ENCODE peak calls at places on chromosome 1, in seven cellular contexts. One of them, this sample, is unnamed. For H3K36me3, the result is how much of the 10 kb centered on the place peaks cover.

GRCh38 chr1:237041795-237042466 is at the start of gene RYR2:
- DNase-seq in right atrium auricular region: no peak
- DNase-seq in sigmoid colon: no peak
- DNase-seq in neural progenitor cell: peak
- DNase-seq in brain microvascular endothelial cell: no peak
- DNase-seq in MM.1S: no peak
- DNase-seq in GM23338: peak
- DNase-seq in this sample: peak

GRCh38 chr1:230752407-230752806 is 5.2 kb downstream of the CAPN9 start:
- DNase-seq in neural progenitor cell: no peak
- DNase-seq in MM.1S: no peak
- DNase-seq in right atrium auricular region: no peak
- DNase-seq in brain microvascular endothelial cell: no peak
- DNase-seq in GM23338: peak
- DNase-seq in sigmoid colon: no peak
- DNase-seq in this sample: peak

GRCh38 chr1:19311503-19311930 is 427 bp downstream of the AKR7A2 start:
- DNase-seq in GM23338: no peak
- DNase-seq in neural progenitor cell: no peak
- DNase-seq in brain microvascular endothelial cell: no peak
- DNase-seq in sigmoid colon: peak
- DNase-seq in right atrium auricular region: no peak
- DNase-seq in MM.1S: no peak
- DNase-seq in this sample: peak

GRCh38 chr1:224644553-224645154 is 28.5 kb downstream of the CNIH3 start:
- DNase-seq in brain microvascular endothelial cell: peak
- DNase-seq in neural progenitor cell: peak
- DNase-seq in sigmoid colon: no peak
- DNase-seq in right atrium auricular region: no peak
- DNase-seq in MM.1S: peak
- DNase-seq in GM23338: peak
- DNase-seq in this sample: peak

GRCh38 chr1:213123532-213123931 is 72.5 kb downstream of the RPS6KC1 start:
- DNase-seq in brain microvascular endothelial cell: peak
- DNase-seq in GM23338: no peak
- DNase-seq in sigmoid colon: no peak
- DNase-seq in MM.1S: no peak
- DNase-seq in neural progenitor cell: no peak
- DNase-seq in right atrium auricular region: no peak
- DNase-seq in this sample: no peak

GRCh38 chr1:212186427-212187207 is 98.6 kb upstream of the PPP2R5A start:
- DNase-seq in sigmoid colon: no peak
- DNase-seq in MM.1S: peak
- DNase-seq in right atrium auricular region: no peak
- DNase-seq in neural progenitor cell: no peak
- DNase-seq in GM23338: no peak
- DNase-seq in brain microvascular endothelial cell: no peak
- DNase-seq in this sample: no peak

GRCh38 chr1:167658574-167659328 is 28.7 kb downstream of the RCSD1 start:
- DNase-seq in GM23338: no peak
- DNase-seq in sigmoid colon: no peak
- DNase-seq in neural progenitor cell: no peak
- DNase-seq in brain microvascular endothelial cell: no peak
- DNase-seq in MM.1S: no peak
- DNase-seq in right atrium auricular region: no peak
- DNase-seq in this sample: no peak

GRCh38 chr1:9293512-9294439 is 1.1 kb downstream of the SPSB1 start:
- DNase-seq in neural progenitor cell: no peak
- DNase-seq in brain microvascular endothelial cell: peak
- DNase-seq in sigmoid colon: no peak
- DNase-seq in MM.1S: peak
- DNase-seq in right atrium auricular region: no peak
- DNase-seq in GM23338: peak
- DNase-seq in this sample: peak

GRCh38 chr1:115062542-115063004 is 26.7 kb downstream of the TSPAN2 start:
- DNase-seq in neural progenitor cell: no peak
- DNase-seq in brain microvascular endothelial cell: no peak
- DNase-seq in GM23338: no peak
- DNase-seq in MM.1S: peak
- DNase-seq in right atrium auricular region: no peak
- DNase-seq in sigmoid colon: no peak
- DNase-seq in this sample: no peak

GRCh38 chr1:114340906-114341698 is 169.9 kb downstream of the TRIM33 start:
- DNase-seq in right atrium auricular region: no peak
- DNase-seq in brain microvascular endothelial cell: no peak
- DNase-seq in MM.1S: peak
- DNase-seq in sigmoid colon: no peak
- DNase-seq in GM23338: no peak
- DNase-seq in neural progenitor cell: no peak
- DNase-seq in this sample: no peak

GRCh38 chr1:204426035-204426436 is 14.4 kb upstream of the PPP1R15B start:
- DNase-seq in neural progenitor cell: no peak
- DNase-seq in right atrium auricular region: peak
- DNase-seq in brain microvascular endothelial cell: peak
- DNase-seq in GM23338: no peak
- DNase-seq in sigmoid colon: no peak
- DNase-seq in MM.1S: no peak
- DNase-seq in this sample: no peak

GRCh38 chr1:162384601-162385279 is 3.2 kb downstream of the C1orf226 start:
- DNase-seq in brain microvascular endothelial cell: no peak
- DNase-seq in GM23338: no peak
- DNase-seq in neural progenitor cell: peak
- DNase-seq in right atrium auricular region: no peak
- DNase-seq in MM.1S: no peak
- DNase-seq in sigmoid colon: no peak
- DNase-seq in this sample: peak

GRCh38 chr1:172468296-172468695 is 24.4 kb upstream of the PIGC start:
- DNase-seq in MM.1S: no peak
- DNase-seq in sigmoid colon: no peak
- DNase-seq in brain microvascular endothelial cell: no peak
- DNase-seq in GM23338: no peak
- DNase-seq in neural progenitor cell: no peak
- DNase-seq in right atrium auricular region: no peak
- DNase-seq in this sample: no peak

GRCh38 chr1:45348020-45348419 is 7.8 kb upstream of the MUTYH start:
- DNase-seq in brain microvascular endothelial cell: no peak
- DNase-seq in sigmoid colon: no peak
- DNase-seq in neural progenitor cell: no peak
- DNase-seq in MM.1S: no peak
- DNase-seq in right atrium auricular region: no peak
- DNase-seq in GM23338: no peak
- DNase-seq in this sample: peak

GRCh38 chr1:189021577-189021976 is 1456.1 kb downstream of the BRINP3 start:
- DNase-seq in brain microvascular endothelial cell: no peak
- DNase-seq in right atrium auricular region: no peak
- DNase-seq in MM.1S: no peak
- DNase-seq in sigmoid colon: no peak
- DNase-seq in neural progenitor cell: no peak
- DNase-seq in GM23338: no peak
- DNase-seq in this sample: no peak

GRCh38 chr1:192709544-192709943 is 73.6 kb downstream of the RGS13 start:
- DNase-seq in brain microvascular endothelial cell: no peak
- DNase-seq in right atrium auricular region: no peak
- DNase-seq in MM.1S: no peak
- DNase-seq in neural progenitor cell: peak
- DNase-seq in GM23338: peak
- DNase-seq in sigmoid colon: no peak
- DNase-seq in this sample: peak

GRCh38 chr1:208030320-208031091 is 119.6 kb upstream of the CD34 start:
- DNase-seq in sigmoid colon: peak
- DNase-seq in GM23338: no peak
- DNase-seq in MM.1S: no peak
- DNase-seq in right atrium auricular region: no peak
- DNase-seq in brain microvascular endothelial cell: peak
- DNase-seq in neural progenitor cell: no peak
- DNase-seq in this sample: no peak

GRCh38 chr1:113860891-113861290 is 10.6 kb downstream of the PTPN22 start:
- DNase-seq in brain microvascular endothelial cell: peak
- DNase-seq in neural progenitor cell: no peak
- DNase-seq in GM23338: no peak
- DNase-seq in sigmoid colon: no peak
- DNase-seq in right atrium auricular region: no peak
- DNase-seq in MM.1S: no peak
- DNase-seq in this sample: no peak

GRCh38 chr1:40757084-40757483 is 26.5 kb upstream of the KCNQ4 start:
- DNase-seq in brain microvascular endothelial cell: no peak
- DNase-seq in right atrium auricular region: no peak
- DNase-seq in GM23338: no peak
- DNase-seq in MM.1S: no peak
- DNase-seq in sigmoid colon: no peak
- DNase-seq in neural progenitor cell: no peak
- DNase-seq in this sample: no peak

GRCh38 chr1:228020686-228021525 is 14.1 kb downstream of the WNT3A start:
- DNase-seq in neural progenitor cell: no peak
- DNase-seq in MM.1S: no peak
- DNase-seq in brain microvascular endothelial cell: no peak
- DNase-seq in right atrium auricular region: no peak
- DNase-seq in GM23338: no peak
- DNase-seq in sigmoid colon: peak
- DNase-seq in this sample: peak

GRCh38 chr1:187839873-187840272 is 1011.1 kb downstream of the PLA2G4A start:
- DNase-seq in neural progenitor cell: no peak
- DNase-seq in MM.1S: no peak
- DNase-seq in brain microvascular endothelial cell: no peak
- DNase-seq in sigmoid colon: no peak
- DNase-seq in GM23338: no peak
- DNase-seq in right atrium auricular region: no peak
- DNase-seq in this sample: no peak

GRCh38 chr1:53662951-53663350 is 76.0 kb downstream of the GLIS1 start:
- DNase-seq in GM23338: no peak
- DNase-seq in brain microvascular endothelial cell: no peak
- DNase-seq in right atrium auricular region: no peak
- DNase-seq in MM.1S: no peak
- DNase-seq in neural progenitor cell: no peak
- DNase-seq in sigmoid colon: no peak
- DNase-seq in this sample: no peak

GRCh38 chr1:91176250-91176649 is 154.4 kb upstream of the ZNF644 start:
- DNase-seq in GM23338: no peak
- DNase-seq in neural progenitor cell: no peak
- DNase-seq in brain microvascular endothelial cell: no peak
- DNase-seq in MM.1S: no peak
- DNase-seq in right atrium auricular region: no peak
- DNase-seq in sigmoid colon: no peak
- DNase-seq in this sample: no peak

GRCh38 chr1:92795166-92795565 is 10.3 kb upstream of the EVI5 start:
- DNase-seq in brain microvascular endothelial cell: no peak
- DNase-seq in GM23338: no peak
- DNase-seq in MM.1S: no peak
- DNase-seq in neural progenitor cell: no peak
- DNase-seq in right atrium auricular region: no peak
- DNase-seq in sigmoid colon: no peak
- DNase-seq in this sample: no peak

DNA sequence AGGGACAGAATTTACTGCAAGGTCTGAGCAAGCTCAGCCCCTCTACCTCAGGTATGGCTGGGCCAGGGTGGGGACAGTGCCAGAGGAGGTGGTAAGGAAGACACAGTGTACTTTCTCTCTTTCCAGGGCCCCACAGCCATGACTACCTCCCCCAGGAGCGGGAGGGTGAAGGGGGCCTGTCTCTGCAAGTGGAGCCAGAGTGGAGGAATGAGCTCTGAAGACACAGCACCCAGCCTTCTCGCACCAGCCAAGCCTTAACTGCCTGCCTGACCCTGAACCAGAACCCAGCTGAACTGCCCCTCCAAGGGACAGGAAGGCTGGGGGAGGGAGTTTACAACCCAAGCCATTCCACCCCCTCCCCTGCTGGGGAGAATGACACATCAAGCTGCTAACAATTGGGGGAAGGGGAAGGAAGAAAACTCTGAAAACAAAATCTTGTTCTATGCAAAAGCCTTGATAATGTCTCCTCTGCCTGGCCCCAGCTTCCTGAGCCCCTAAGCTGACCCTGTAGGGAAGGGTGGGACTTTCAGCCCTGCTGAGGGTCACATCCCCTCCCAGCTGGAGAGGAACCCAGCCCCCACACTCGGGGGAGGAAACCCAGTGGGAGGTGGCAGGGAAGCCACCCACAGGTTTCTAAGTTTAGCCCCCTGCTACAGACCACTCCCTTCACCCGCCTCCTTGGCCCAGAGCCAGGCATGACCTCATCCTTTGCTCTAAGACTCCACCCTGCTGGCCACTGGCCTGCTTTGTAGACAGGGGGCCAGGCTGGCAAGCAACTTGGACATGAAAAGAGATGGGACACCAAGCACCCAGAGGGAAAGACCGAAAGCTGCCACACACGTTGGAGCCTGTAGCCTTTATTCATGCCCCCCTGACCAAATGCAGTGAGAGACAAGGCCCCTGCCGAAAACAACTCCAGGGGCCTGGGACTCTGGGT is 6.4 kb downstream of the RHOC start:
- DNase-seq in right atrium auricular region: peak
- DNase-seq in GM23338: peak
- DNase-seq in sigmoid colon: peak
- DNase-seq in brain microvascular endothelial cell: peak
- DNase-seq in neural progenitor cell: no peak
- DNase-seq in MM.1S: peak
- DNase-seq in this sample: peak
- H3K36me3 ChIP-seq in right atrium auricular region: under half
- H3K36me3 ChIP-seq in GM23338: under half
- H3K36me3 ChIP-seq in sigmoid colon: under half
- H3K36me3 ChIP-seq in brain microvascular endothelial cell: half or more
- H3K36me3 ChIP-seq in neural progenitor cell: under half
- H3K36me3 ChIP-seq in MM.1S: under half
- H3K36me3 ChIP-seq in this sample: under half

GRCh38 chr1:205516362-205516761 is 11.9 kb downstream of the CDK18 start:
- DNase-seq in sigmoid colon: no peak
- DNase-seq in right atrium auricular region: no peak
- DNase-seq in GM23338: no peak
- DNase-seq in neural progenitor cell: no peak
- DNase-seq in MM.1S: no peak
- DNase-seq in brain microvascular endothelial cell: no peak
- DNase-seq in this sample: no peak
- H3K4me3 ChIP-seq in sigmoid colon: no peak
- H3K4me3 ChIP-seq in right atrium auricular region: no peak
- H3K4me3 ChIP-seq in GM23338: no peak
- H3K4me3 ChIP-seq in neural progenitor cell: no peak
- H3K4me3 ChIP-seq in MM.1S: no peak
- H3K4me3 ChIP-seq in brain microvascular endothelial cell: no peak
- H3K4me3 ChIP-seq in this sample: no peak

GRCh38 chr1:27332536-27333281 is 9.1 kb upstream of the SYTL1 start:
- DNase-seq in GM23338: peak
- DNase-seq in brain microvascular endothelial cell: no peak
- DNase-seq in right atrium auricular region: no peak
- DNase-seq in MM.1S: peak
- DNase-seq in sigmoid colon: peak
- DNase-seq in neural progenitor cell: peak
- DNase-seq in this sample: peak
- H3K36me3 ChIP-seq in GM23338: under half
- H3K36me3 ChIP-seq in brain microvascular endothelial cell: under half
- H3K36me3 ChIP-seq in right atrium auricular region: under half
- H3K36me3 ChIP-seq in MM.1S: under half
- H3K36me3 ChIP-seq in sigmoid colon: half or more
- H3K36me3 ChIP-seq in neural progenitor cell: under half
- H3K36me3 ChIP-seq in this sample: under half

DNA sequence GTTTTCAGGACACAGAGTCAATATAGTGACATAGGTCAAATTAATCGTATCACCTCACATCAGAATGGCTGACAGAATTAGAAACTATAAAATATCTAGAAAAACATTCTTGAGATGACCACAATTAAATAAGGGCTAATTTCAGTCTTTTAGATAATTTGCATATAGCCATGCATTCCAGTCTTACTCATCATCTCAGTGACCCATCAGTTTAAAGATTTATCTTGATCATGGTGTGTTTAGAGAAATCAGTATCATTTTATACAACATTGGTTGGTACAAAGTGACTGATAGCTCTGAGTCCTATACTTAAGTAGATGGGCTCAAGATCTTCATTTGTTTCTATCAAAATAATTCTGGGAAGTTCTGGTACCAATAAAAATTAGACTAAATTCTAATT is 262.3 kb upstream of the SNX7 start:
- DNase-seq in GM23338: no peak
- DNase-seq in sigmoid colon: no peak
- DNase-seq in neural progenitor cell: no peak
- DNase-seq in right atrium auricular region: no peak
- DNase-seq in brain microvascular endothelial cell: no peak
- DNase-seq in MM.1S: no peak
- DNase-seq in this sample: no peak
- H3K4me3 ChIP-seq in GM23338: no peak
- H3K4me3 ChIP-seq in sigmoid colon: no peak
- H3K4me3 ChIP-seq in neural progenitor cell: no peak
- H3K4me3 ChIP-seq in right atrium auricular region: no peak
- H3K4me3 ChIP-seq in brain microvascular endothelial cell: no peak
- H3K4me3 ChIP-seq in MM.1S: no peak
- H3K4me3 ChIP-seq in this sample: no peak

This sample was measured in H7.